ENCODE peak calls at places on chromosomes 5 and 9, in nine cellular contexts. R is AG09319, E is endothelial cell, J is epithelial cell of proximal tubule, K is pancreas, X is H9, G is brain microvascular endothelial cell, W is suprapubic skin, Z is esophagus squamous epithelium. O is an unnamed sample.

GRCh38 chr5:122415481-122416120 is 103.6 kb downstream of the SNCAIP start:
- DNase-seq in R (no peak), E (peak; percentile 60), J (peak; percentile 22), K (no peak), X (peak; percentile 77), G (peak; percentile 71), W (no peak), Z (no peak), O (peak; percentile 57)

GRCh38 chr5:163458778-163459405 is 1.0 kb downstream of the NUDCD2 start:
- DNase-seq in R (no peak), E (no peak), J (no peak), K (no peak), X (no peak), G (no peak), W (no peak), Z (no peak), O (no peak)

GRCh38 chr5:131321066-131321465 is 57.2 kb downstream of the CDC42SE2 start:
- DNase-seq in R (no peak), E (no peak), J (no peak), K (no peak), X (no peak), G (no peak), W (no peak), Z (no peak), O (no peak)

GRCh38 chr5:132098621-132099020 is 25.0 kb downstream of the CSF2 start:
- DNase-seq in R (no peak), E (no peak), J (no peak), K (no peak), X (no peak), G (no peak), W (no peak), Z (no peak), O (no peak)

GRCh38 chr9:136644593-136645342 is 17.9 kb upstream of the EGFL7 start:
- DNase-seq in R (no peak), E (peak; percentile 84), J (no peak), K (peak; percentile 95), X (peak; percentile 77), G (no peak), W (no peak), Z (no peak), O (no peak)

GRCh38 chr9:137339045-137339444 is 37.0 kb upstream of the NRARP start:
- DNase-seq in R (no peak), E (no peak), J (no peak), K (no peak), X (no peak), G (peak; percentile 37), W (no peak), Z (no peak), O (no peak)

GRCh38 chr9:70390922-70391321 is 23.5 kb downstream of the KLF9 start:
- DNase-seq in R (no peak), E (no peak), J (no peak), K (no peak), X (no peak), G (no peak), W (no peak), Z (no peak), O (peak; percentile 61)

GRCh38 chr9:84261082-84261746 is 79.3 kb downstream of the SLC28A3 start:
- DNase-seq in R (peak; percentile 53), E (peak; percentile 87), J (no peak), K (peak; percentile 88), X (peak; percentile 84), G (peak; percentile 66), W (peak; percentile 89), Z (no peak), O (peak; percentile 55)

GRCh38 chr9:96382175-96382574 is 1.3 kb downstream of the SLC35D2 start:
- DNase-seq in R (no peak), E (no peak), J (no peak), K (no peak), X (no peak), G (peak; percentile 15), W (no peak), Z (no peak), O (no peak)

GRCh38 chr5:132771559-132771998 is 5.5 kb downstream of the SEPTIN8 start:
- DNase-seq in R (peak; percentile 35), E (no peak), J (peak; percentile 60), K (no peak), X (peak; percentile 68), G (peak; percentile 48), W (no peak), Z (no peak), O (peak; percentile 67)

GRCh38 chr5:139386039-139386438 is 2.9 kb upstream of the SLC23A1 start:
- DNase-seq in R (no peak), E (no peak), J (no peak), K (peak; percentile 4), X (no peak), G (no peak), W (no peak), Z (no peak), O (no peak)

GRCh38 chr9:85408494-85408893 is 333.3 kb downstream of the AGTPBP1 start:
- DNase-seq in R (no peak), E (no peak), J (no peak), K (no peak), X (no peak), G (no peak), W (no peak), Z (no peak), O (no peak)

DNA sequence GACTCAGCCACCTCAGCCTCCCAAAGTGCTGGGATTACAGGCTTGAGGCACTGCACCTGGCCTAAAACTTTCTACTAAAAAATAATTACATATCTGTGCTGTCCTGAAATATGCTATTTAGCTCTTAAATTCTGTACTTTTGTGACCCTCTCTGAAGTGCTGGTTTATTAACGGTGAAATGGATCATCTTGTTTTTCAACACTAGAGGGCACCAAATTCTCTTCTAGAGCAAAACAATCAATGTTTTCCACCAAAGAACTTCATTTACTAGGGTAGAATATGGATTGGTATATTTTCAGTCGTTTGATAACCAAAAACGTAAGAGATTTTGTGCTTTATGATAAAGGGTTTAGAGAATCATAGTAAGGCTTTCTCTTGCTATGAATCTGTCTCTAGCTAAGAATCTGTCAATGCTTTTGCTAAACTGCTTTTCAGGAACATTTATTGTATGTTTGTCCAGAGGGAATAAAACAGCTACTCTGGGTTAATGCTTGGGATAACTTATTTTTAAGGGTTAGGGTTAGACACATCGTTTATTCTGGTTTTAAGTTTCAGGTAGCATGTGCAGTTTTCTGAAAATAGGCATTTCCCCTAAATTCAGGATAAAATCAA is 63.6 kb downstream of the RNF180 start:
- DNase-seq in R (no peak), E (no peak), J (no peak), K (no peak), X (no peak), G (peak; percentile 7), W (no peak), Z (no peak), O (peak; percentile 13)
- TF ChIP-seq CTCF in R (peak; percentile 50), E (peak; percentile 77), J (peak; percentile 64), K (peak; percentile 48), X (peak; percentile 78), G (peak; percentile 52), W (peak; percentile 15), Z (peak; percentile 53), O (peak; percentile 41)

GRCh38 chr5:141354900-141355469 is at the start of gene PCDHGA4:
- DNase-seq in R (no peak), E (no peak), J (no peak), K (no peak), X (no peak), G (no peak), W (no peak), Z (no peak), O (no peak)

GRCh38 chr5:141351591-141351990 is 1.7 kb downstream of the PCDHGB1 start:
- DNase-seq in R (no peak), E (no peak), J (no peak), K (no peak), X (no peak), G (no peak), W (no peak), Z (no peak), O (no peak)

GRCh38 chr5:141355641-141356040 is 820 bp downstream of the PCDHGA4 start:
- DNase-seq in R (no peak), E (no peak), J (no peak), K (no peak), X (no peak), G (no peak), W (no peak), Z (no peak), O (no peak)

GRCh38 chr5:141345327-141345726 is 1.7 kb downstream of the PCDHGA3 start:
- DNase-seq in R (no peak), E (no peak), J (no peak), K (no peak), X (no peak), G (no peak), W (no peak), Z (no peak), O (no peak)

GRCh38 chr5:141349917-141350619 is at the start of gene PCDHGB1:
- DNase-seq in R (no peak), E (peak; percentile 25), J (no peak), K (no peak), X (peak; percentile 87), G (peak; percentile 9), W (no peak), Z (no peak), O (no peak)
- TF ChIP-seq CTCF in R (peak; percentile 45), E (no peak), J (peak; percentile 54), K (no peak), X (peak; percentile 83), G (peak; percentile 63), W (no peak), Z (no peak), O (peak; percentile 43)

DNA sequence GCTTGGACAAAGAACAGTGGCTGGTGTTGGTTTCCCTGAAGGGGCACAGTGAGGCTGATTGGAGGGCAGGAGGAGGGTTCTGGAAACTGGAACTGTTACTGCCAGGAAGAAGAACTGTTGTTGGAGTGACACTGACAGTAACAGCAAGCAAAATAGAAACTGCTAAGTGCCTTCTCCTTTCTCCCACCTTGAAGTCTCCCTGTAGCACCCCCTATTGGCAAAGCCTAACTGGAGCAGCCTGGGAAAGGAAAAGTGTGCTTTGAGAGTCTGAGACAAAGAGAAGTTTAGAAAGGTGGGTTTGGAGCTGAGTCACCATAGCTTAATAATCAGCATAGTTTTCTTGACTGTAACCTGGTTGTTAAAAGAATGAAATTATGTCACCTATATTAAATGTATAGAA is 2.5 kb upstream of the TMEM174 start:
- DNase-seq in R (no peak), E (peak; percentile 55), J (no peak), K (no peak), X (peak; percentile 73), G (no peak), W (no peak), Z (no peak), O (no peak)
- TF ChIP-seq CTCF in R (peak; percentile 18), E (peak; percentile 52), J (peak; percentile 63), K (no peak), X (peak; percentile 90), G (peak; percentile 78), W (no peak), Z (peak; percentile 24), O (peak; percentile 43)

DNA sequence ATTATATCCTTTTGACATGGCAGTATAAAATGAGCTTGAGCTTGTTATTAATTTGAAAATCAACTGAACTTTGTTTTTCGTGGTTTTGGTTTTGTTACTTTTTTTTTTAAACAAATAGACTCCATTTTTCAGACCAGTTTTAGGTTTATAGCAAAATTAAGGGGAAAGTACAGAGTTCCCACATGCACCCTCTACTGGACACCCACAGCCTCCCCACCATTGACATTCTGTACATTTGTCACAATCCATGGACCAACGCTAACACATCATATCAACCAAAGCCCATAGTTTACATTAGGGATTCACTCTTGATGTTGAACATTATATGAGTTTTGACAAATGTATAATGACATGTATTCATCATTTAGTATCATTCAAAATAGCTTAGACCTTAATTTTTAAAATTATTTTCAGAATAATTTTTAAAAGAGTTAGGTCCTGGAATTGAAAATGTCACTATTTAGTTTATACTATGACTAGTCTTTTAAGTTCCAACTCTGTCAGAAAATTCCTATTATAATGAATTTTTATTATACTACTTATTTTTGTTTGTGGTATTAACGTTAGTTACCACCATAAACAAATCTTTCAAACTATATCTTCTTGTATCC is 35.3 kb upstream of the JMY start:
- DNase-seq in R (no peak), E (peak; percentile 7), J (no peak), K (no peak), X (no peak), G (peak; percentile 6), W (no peak), Z (no peak), O (no peak)
- TF ChIP-seq CTCF in R (peak; percentile 37), E (peak; percentile 9), J (peak; percentile 70), K (no peak), X (peak; percentile 54), G (peak; percentile 78), W (no peak), Z (peak; percentile 32), O (peak; percentile 60)